ENCODE peak calls at places on chromosomes 12 and 14, in ten cellular contexts. L is fibroblast of lung; I is aorta; W is tibial artery; K is endodermal cell; X is CD8-positive, alpha-beta memory T cell; G is effector memory CD4-positive, alpha-beta T cell; Y is H9; O is heart left ventricle; R is thoracic aorta. P is an unnamed sample. For H3K4me1, the result is how much of the 10 kb centered on the place peaks cover.

GRCh38 chr12:9699898-9700605 is 30.5 kb downstream of the CLEC2D start:
- DNase-seq in L (no peak), I (no peak), W (no peak), K (no peak), X (no peak), G (no peak), Y (no peak), O (no peak), R (no peak), P (no peak)

GRCh38 chr12:52036587-52037171 is 14.6 kb upstream of the NR4A1 start:
- DNase-seq in L (peak), I (peak), W (peak), K (peak), X (peak), G (peak), Y (peak), O (peak), R (no peak), P (peak)

GRCh38 chr12:84660139-84660538 is 252.5 kb downstream of the SLC6A15 start:
- DNase-seq in L (no peak), I (no peak), W (no peak), K (no peak), X (no peak), G (no peak), Y (no peak), O (no peak), R (no peak), P (no peak)

GRCh38 chr12:64187370-64187769 is 34.7 kb downstream of the KICS2 start:
- DNase-seq in L (peak), I (no peak), W (no peak), K (no peak), X (no peak), G (no peak), Y (no peak), O (no peak), R (no peak), P (no peak)

GRCh38 chr12:106195638-106196037 is 52.2 kb downstream of the CKAP4 start:
- DNase-seq in L (peak), I (peak), W (peak), K (peak), X (no peak), G (no peak), Y (no peak), O (peak), R (peak), P (peak)

GRCh38 chr14:89828473-89829200 is 125.9 kb downstream of the EFCAB11 start:
- DNase-seq in L (no peak), I (no peak), W (no peak), K (no peak), X (no peak), G (no peak), Y (no peak), O (no peak), R (no peak), P (no peak)

GRCh38 chr14:103385994-103386491 is 828 bp downstream of the MARK3 start:
- DNase-seq in L (peak), I (peak), W (peak), K (no peak), X (peak), G (no peak), Y (no peak), O (peak), R (no peak), P (peak)

GRCh38 chr14:51449666-51450061 is 202.0 kb upstream of the FRMD6 start:
- DNase-seq in L (no peak), I (no peak), W (no peak), K (no peak), X (no peak), G (no peak), Y (no peak), O (no peak), R (no peak), P (no peak)

GRCh38 chr12:107152331-107152730 is 59.0 kb upstream of the CRY1 start:
- DNase-seq in L (peak), I (no peak), W (no peak), K (no peak), X (no peak), G (no peak), Y (no peak), O (no peak), R (no peak), P (no peak)

GRCh38 chr14:72054929-72055328 is 122.7 kb downstream of the RGS6 start:
- DNase-seq in L (no peak), I (no peak), W (no peak), K (no peak), X (no peak), G (no peak), Y (no peak), O (no peak), R (no peak), P (no peak)

GRCh38 chr12:52636189-52636588 is 15.8 kb downstream of the KRT2 start:
- DNase-seq in L (no peak), I (no peak), W (peak), K (peak), X (no peak), G (no peak), Y (peak), O (no peak), R (no peak), P (no peak)

GRCh38 chr14:95248422-95248821 is 71.3 kb downstream of the CLMN start:
- DNase-seq in L (peak), I (no peak), W (peak), K (no peak), X (no peak), G (no peak), Y (peak), O (no peak), R (no peak), P (no peak)

GRCh38 chr12:109432431-109432830 is 44.7 kb downstream of the KCTD10 start:
- DNase-seq in L (no peak), I (no peak), W (no peak), K (no peak), X (no peak), G (no peak), Y (no peak), O (no peak), R (no peak), P (no peak)

GRCh38 chr14:35687335-35687939 is 121.7 kb downstream of the RALGAPA1 start:
- DNase-seq in L (peak), I (no peak), W (no peak), K (peak), X (no peak), G (no peak), Y (no peak), O (no peak), R (no peak), P (no peak)

GRCh38 chr14:102498678-102499265 is 10.8 kb downstream of the ANKRD9 start:
- DNase-seq in L (no peak), I (no peak), W (no peak), K (no peak), X (no peak), G (no peak), Y (no peak), O (no peak), R (no peak), P (no peak)

GRCh38 chr12:461425-461824 is 1.7 kb downstream of the B4GALNT3 start:
- DNase-seq in L (no peak), I (no peak), W (no peak), K (peak), X (no peak), G (no peak), Y (no peak), O (no peak), R (no peak), P (no peak)

GRCh38 chr14:74702293-74702692 is 10.6 kb downstream of the AREL1 start:
- DNase-seq in L (no peak), I (no peak), W (no peak), K (no peak), X (no peak), G (no peak), Y (no peak), O (no peak), R (no peak), P (no peak)

GRCh38 chr12:4032906-4033628 is 159.9 kb upstream of the PARP11 start:
- DNase-seq in L (peak), I (no peak), W (no peak), K (peak), X (no peak), G (no peak), Y (no peak), O (no peak), R (no peak), P (no peak)

GRCh38 chr12:106580671-106581508 is 1.9 kb upstream of the RFX4 start:
- DNase-seq in L (no peak), I (no peak), W (no peak), K (peak), X (no peak), G (no peak), Y (peak), O (no peak), R (no peak), P (no peak)

GRCh38 chr14:96622926-96623325 is 120.7 kb downstream of the PAPOLA start:
- DNase-seq in L (no peak), I (no peak), W (peak), K (peak), X (no peak), G (no peak), Y (peak), O (no peak), R (no peak), P (peak)

GRCh38 chr12:74610711-74611110 is 73.1 kb downstream of the ATXN7L3B start:
- DNase-seq in L (no peak), I (no peak), W (no peak), K (no peak), X (no peak), G (no peak), Y (no peak), O (no peak), R (no peak), P (no peak)

GRCh38 chr12:1698638-1699214 is 7.9 kb downstream of the ADIPOR2 start:
- DNase-seq in L (no peak), I (no peak), W (no peak), K (no peak), X (no peak), G (no peak), Y (no peak), O (no peak), R (no peak), P (no peak)

GRCh38 chr14:53470351-53471043 is 317.4 kb upstream of the DDHD1 start:
- DNase-seq in L (peak), I (no peak), W (no peak), K (peak), X (no peak), G (no peak), Y (no peak), O (peak), R (no peak), P (no peak)

GRCh38 chr12:28178775-28179174 is 11.5 kb upstream of the CCDC91 start:
- DNase-seq in L (no peak), I (no peak), W (no peak), K (no peak), X (no peak), G (no peak), Y (no peak), O (no peak), R (no peak), P (no peak)

GRCh38 chr12:20367731-20368652 is at the start of gene PDE3A:
- DNase-seq in L (peak), I (peak), W (peak), K (peak), X (no peak), G (no peak), Y (peak), O (peak), R (no peak), P (peak)

GRCh38 chr12:52440821-52441319 is 6.7 kb upstream of the KRT75 start:
- DNase-seq in L (peak), I (no peak), W (no peak), K (peak), X (no peak), G (no peak), Y (no peak), O (no peak), R (no peak), P (no peak)

GRCh38 chr12:3255071-3255470 is 177.9 kb downstream of the TSPAN9 start:
- DNase-seq in L (no peak), I (no peak), W (peak), K (no peak), X (no peak), G (no peak), Y (no peak), O (peak), R (no peak), P (no peak)

GRCh38 chr12:4589941-4590340 is 27.9 kb downstream of the DYRK4 start:
- DNase-seq in L (no peak), I (no peak), W (no peak), K (no peak), X (no peak), G (no peak), Y (no peak), O (no peak), R (no peak), P (no peak)

GRCh38 chr12:84756961-84757360 is 155.6 kb downstream of the SLC6A15 start:
- DNase-seq in L (peak), I (no peak), W (no peak), K (no peak), X (no peak), G (no peak), Y (no peak), O (no peak), R (no peak), P (no peak)

GRCh38 chr12:46430340-46430948 is 57.9 kb upstream of the SLC38A2 start:
- DNase-seq in L (peak), I (no peak), W (no peak), K (no peak), X (no peak), G (no peak), Y (no peak), O (no peak), R (no peak), P (no peak)

GRCh38 chr14:94005324-94005723 is 8.2 kb downstream of the CCDC197 start:
- DNase-seq in L (no peak), I (no peak), W (no peak), K (peak), X (no peak), G (no peak), Y (no peak), O (no peak), R (no peak), P (no peak)

GRCh38 chr12:88243886-88244491 is 101.9 kb downstream of the TMTC3 start:
- DNase-seq in L (peak), I (no peak), W (no peak), K (no peak), X (no peak), G (no peak), Y (no peak), O (no peak), R (no peak), P (no peak)

GRCh38 chr12:69007858-69008314 is 74.9 kb upstream of the CPM start:
- DNase-seq in L (no peak), I (no peak), W (no peak), K (no peak), X (no peak), G (no peak), Y (no peak), O (no peak), R (no peak), P (no peak)

GRCh38 chr14:36553650-36554260 is 28.7 kb downstream of the NKX2-8 start:
- DNase-seq in L (peak), I (no peak), W (no peak), K (peak), X (no peak), G (no peak), Y (no peak), O (no peak), R (no peak), P (no peak)

GRCh38 chr14:74636424-74637183 is 24.6 kb upstream of the LTBP2 start:
- DNase-seq in L (peak), I (no peak), W (no peak), K (peak), X (no peak), G (no peak), Y (no peak), O (no peak), R (no peak), P (no peak)

GRCh38 chr12:3147260-3147659 is 70.1 kb downstream of the TSPAN9 start:
- DNase-seq in L (no peak), I (peak), W (no peak), K (no peak), X (no peak), G (no peak), Y (no peak), O (no peak), R (no peak), P (no peak)

GRCh38 chr12:65195387-65196055 is 26.1 kb downstream of the LEMD3 start:
- DNase-seq in L (peak), I (no peak), W (no peak), K (no peak), X (no peak), G (no peak), Y (no peak), O (no peak), R (no peak), P (no peak)

GRCh38 chr12:47894652-47895051 is 10.1 kb downstream of the VDR start:
- DNase-seq in L (no peak), I (no peak), W (no peak), K (peak), X (no peak), G (no peak), Y (no peak), O (no peak), R (no peak), P (no peak)
- H3K4me1 ChIP-seq in L (under half), I (under half), W (under half), K (under half), X (under half), G (under half), Y (under half), O (under half), R (under half), P (under half)

GRCh38 chr14:68609012-68609411 is 183.9 kb downstream of the ZFP36L1 start:
- DNase-seq in L (no peak), I (no peak), W (peak), K (peak), X (no peak), G (no peak), Y (no peak), O (no peak), R (no peak), P (no peak)
- H3K4me1 ChIP-seq in L (under half), I (under half), W (under half), K (under half), X (under half), G (under half), Y (under half), O (under half), R (under half), P (under half)

GRCh38 chr14:61681413-61681812 is 13.9 kb upstream of the HIF1A start:
- DNase-seq in L (no peak), I (no peak), W (no peak), K (no peak), X (no peak), G (no peak), Y (no peak), O (no peak), R (no peak), P (no peak)
- H3K4me1 ChIP-seq in L (under half), I (under half), W (under half), K (under half), X (under half), G (under half), Y (under half), O (under half), R (under half), P (under half)

GRCh38 chr12:47801170-47801903 is 18.4 kb downstream of the HDAC7 start:
- DNase-seq in L (no peak), I (no peak), W (peak), K (no peak), X (no peak), G (no peak), Y (no peak), O (peak), R (no peak), P (peak)
- H3K4me1 ChIP-seq in L (under half), I (under half), W (half or more), K (under half), X (half or more), G (under half), Y (under half), O (half or more), R (half or more), P (under half)

DNA sequence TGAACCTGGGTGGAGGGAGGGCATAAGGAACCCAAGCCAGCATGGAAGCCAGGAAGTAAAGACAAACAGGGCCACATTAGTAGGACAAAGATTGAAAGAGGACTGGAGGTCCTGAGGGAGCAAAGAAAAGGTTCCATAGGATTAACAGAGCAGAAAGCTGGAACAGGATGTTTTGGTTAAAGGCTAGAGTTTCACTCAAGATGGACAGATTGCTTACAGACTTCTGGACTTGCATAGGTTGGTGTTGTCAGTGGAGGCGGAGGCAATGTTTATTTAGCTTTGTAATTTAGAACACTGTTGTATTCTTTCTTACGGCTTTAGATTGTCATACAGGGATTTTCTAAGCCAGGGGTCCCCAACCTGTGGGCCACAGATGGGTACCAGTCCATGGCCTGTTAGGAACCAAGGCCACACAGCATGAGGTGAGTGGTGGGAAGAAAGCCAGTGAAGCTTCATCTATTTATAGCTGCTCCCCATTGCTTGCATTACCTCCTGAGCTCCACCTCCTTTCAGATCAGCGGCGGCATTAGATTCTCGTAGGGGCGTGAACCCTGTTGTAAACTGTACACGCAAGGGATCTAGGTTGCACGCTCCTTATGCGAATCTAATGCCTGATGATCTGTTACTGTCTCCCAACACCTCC is 31.3 kb downstream of the ZNF664 start:
- DNase-seq in L (no peak), I (no peak), W (no peak), K (no peak), X (no peak), G (no peak), Y (no peak), O (no peak), R (no peak), P (no peak)
- H3K4me1 ChIP-seq in L (under half), I (under half), W (under half), K (under half), X (under half), G (under half), Y (under half), O (half or more), R (under half), P (under half)

GRCh38 chr12:11580125-11580751 is 69.2 kb upstream of the ETV6 start:
- DNase-seq in L (peak), I (no peak), W (peak), K (no peak), X (no peak), G (no peak), Y (no peak), O (no peak), R (no peak), P (no peak)
- H3K4me1 ChIP-seq in L (under half), I (under half), W (under half), K (under half), X (under half), G (under half), Y (under half), O (under half), R (under half), P (under half)

GRCh38 chr12:6226701-6227096 is 26.5 kb downstream of the CD9 start:
- DNase-seq in L (no peak), I (no peak), W (peak), K (no peak), X (no peak), G (no peak), Y (no peak), O (peak), R (no peak), P (no peak)
- H3K4me1 ChIP-seq in L (under half), I (under half), W (half or more), K (under half), X (under half), G (under half), Y (under half), O (half or more), R (half or more), P (half or more)

DNA sequence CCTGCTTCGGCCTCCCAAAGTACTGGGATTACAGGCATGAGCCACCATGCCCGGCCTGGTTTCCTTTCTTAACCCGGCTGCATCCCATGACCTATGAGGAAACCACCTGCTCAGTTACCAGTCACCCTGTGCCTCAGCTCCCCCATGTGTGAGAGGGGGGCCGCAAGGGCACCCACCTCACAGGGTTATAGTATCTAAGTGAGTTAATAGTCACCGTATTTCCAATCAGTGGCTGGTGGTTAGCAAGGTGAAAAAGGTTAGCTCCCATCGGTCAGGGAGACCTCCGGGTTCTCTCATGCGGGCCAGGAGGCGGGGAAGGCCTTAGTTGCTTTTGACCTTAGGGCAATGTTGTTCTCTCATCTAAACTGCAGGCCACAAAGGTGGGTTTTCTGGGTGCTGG is 6.7 kb downstream of the LRP1 start:
- DNase-seq in L (no peak), I (peak), W (no peak), K (peak), X (no peak), G (no peak), Y (no peak), O (no peak), R (no peak), P (no peak)
- H3K4me1 ChIP-seq in L (half or more), I (under half), W (half or more), K (under half), X (under half), G (under half), Y (under half), O (half or more), R (half or more), P (under half)

GRCh38 chr14:64725360-64725815 is 21.2 kb downstream of the PLEKHG3 start:
- DNase-seq in L (no peak), I (peak), W (peak), K (no peak), X (no peak), G (no peak), Y (no peak), O (no peak), R (no peak), P (peak)

GRCh38 chr14:64726585-64726890 is 22.3 kb downstream of the PLEKHG3 start:
- DNase-seq in L (peak), I (peak), W (peak), K (peak), X (peak), G (peak), Y (peak), O (no peak), R (no peak), P (peak)

GRCh38 chr14:64727551-64728071 is 23.4 kb downstream of the PLEKHG3 start:
- DNase-seq in L (no peak), I (peak), W (peak), K (peak), X (no peak), G (no peak), Y (no peak), O (peak), R (no peak), P (peak)

GRCh38 chr14:64724578-64724930 is 20.3 kb downstream of the PLEKHG3 start:
- DNase-seq in L (no peak), I (peak), W (peak), K (no peak), X (no peak), G (no peak), Y (no peak), O (no peak), R (no peak), P (peak)

GRCh38 chr14:64725879-64726584 is 21.8 kb downstream of the PLEKHG3 start:
- DNase-seq in L (no peak), I (peak), W (no peak), K (peak), X (no peak), G (no peak), Y (no peak), O (no peak), R (no peak), P (no peak)
- H3K4me1 ChIP-seq in L (under half), I (under half), W (half or more), K (under half), X (half or more), G (half or more), Y (under half), O (half or more), R (half or more), P (under half)

GRCh38 chr12:76197283-76197682 is 112.8 kb upstream of the NAP1L1 start:
- DNase-seq in L (no peak), I (no peak), W (no peak), K (no peak), X (no peak), G (no peak), Y (no peak), O (no peak), R (no peak), P (no peak)
- H3K4me1 ChIP-seq in L (under half), I (under half), W (under half), K (under half), X (under half), G (under half), Y (under half), O (under half), R (under half), P (under half)